ENCODE peak calls at places on chromosome 16, in seven cellular contexts. One of them, this sample, is unnamed.

GRCh38 chr16:68704232-68704867 is 32.7 kb upstream of the CDH1 start:
- DNase-seq in body of pancreas: peak; percentile 97
- DNase-seq in NCI-H2171 treated with DMSO at 0.1 percent for 48 hours: peak; percentile 88
- DNase-seq in M059J: peak; percentile 79
- DNase-seq in GDM1: peak; percentile 6
- DNase-seq in germinal center: peak; percentile 34
- DNase-seq in tibial nerve: peak; percentile 60
- DNase-seq in this sample: peak; percentile 74

GRCh38 chr16:14407786-14408399 is 222.2 kb downstream of the PARN start:
- DNase-seq in body of pancreas: no peak
- DNase-seq in NCI-H2171 treated with DMSO at 0.1 percent for 48 hours: no peak
- DNase-seq in M059J: no peak
- DNase-seq in GDM1: no peak
- DNase-seq in germinal center: no peak
- DNase-seq in tibial nerve: no peak
- DNase-seq in this sample: no peak

GRCh38 chr16:370443-370842 is at the start of gene MRPL28:
- DNase-seq in body of pancreas: peak; percentile 95
- DNase-seq in NCI-H2171 treated with DMSO at 0.1 percent for 48 hours: peak; percentile 95
- DNase-seq in M059J: peak; percentile 89
- DNase-seq in GDM1: peak; percentile 92
- DNase-seq in germinal center: peak; percentile 96
- DNase-seq in tibial nerve: peak; percentile 93
- DNase-seq in this sample: peak; percentile 85

GRCh38 chr16:84295203-84295850 is 649 bp downstream of the WFDC1 start:
- DNase-seq in body of pancreas: no peak
- DNase-seq in NCI-H2171 treated with DMSO at 0.1 percent for 48 hours: no peak
- DNase-seq in M059J: no peak
- DNase-seq in GDM1: no peak
- DNase-seq in germinal center: no peak
- DNase-seq in tibial nerve: no peak
- DNase-seq in this sample: no peak

GRCh38 chr16:31568577-31569359 is 41.1 kb downstream of the AHSP start:
- DNase-seq in body of pancreas: peak; percentile 46
- DNase-seq in NCI-H2171 treated with DMSO at 0.1 percent for 48 hours: no peak
- DNase-seq in M059J: no peak
- DNase-seq in GDM1: no peak
- DNase-seq in germinal center: no peak
- DNase-seq in tibial nerve: no peak
- DNase-seq in this sample: no peak

GRCh38 chr16:15043344-15043743 is 12.5 kb downstream of the NTAN1 start:
- DNase-seq in body of pancreas: no peak
- DNase-seq in NCI-H2171 treated with DMSO at 0.1 percent for 48 hours: no peak
- DNase-seq in M059J: peak; percentile 41
- DNase-seq in GDM1: no peak
- DNase-seq in germinal center: no peak
- DNase-seq in tibial nerve: no peak
- DNase-seq in this sample: no peak

GRCh38 chr16:88287219-88287618 is 95.5 kb upstream of the ZNF469 start:
- DNase-seq in body of pancreas: no peak
- DNase-seq in NCI-H2171 treated with DMSO at 0.1 percent for 48 hours: peak; percentile 48
- DNase-seq in M059J: peak; percentile 20
- DNase-seq in GDM1: no peak
- DNase-seq in germinal center: no peak
- DNase-seq in tibial nerve: no peak
- DNase-seq in this sample: no peak

GRCh38 chr16:3087243-3087791 is 11.8 kb downstream of the ZSCAN10 start:
- DNase-seq in body of pancreas: no peak
- DNase-seq in NCI-H2171 treated with DMSO at 0.1 percent for 48 hours: no peak
- DNase-seq in M059J: no peak
- DNase-seq in GDM1: peak; percentile 68
- DNase-seq in germinal center: no peak
- DNase-seq in tibial nerve: no peak
- DNase-seq in this sample: no peak

GRCh38 chr16:50640391-50640790 is 40.7 kb downstream of the SNX20 start:
- DNase-seq in body of pancreas: no peak
- DNase-seq in NCI-H2171 treated with DMSO at 0.1 percent for 48 hours: no peak
- DNase-seq in M059J: no peak
- DNase-seq in GDM1: no peak
- DNase-seq in germinal center: no peak
- DNase-seq in tibial nerve: no peak
- DNase-seq in this sample: peak; percentile 58

GRCh38 chr16:75244844-75245758 is 6.3 kb downstream of the BCAR1 start:
- DNase-seq in body of pancreas: peak; percentile 93
- DNase-seq in NCI-H2171 treated with DMSO at 0.1 percent for 48 hours: no peak
- DNase-seq in M059J: peak; percentile 99
- DNase-seq in GDM1: no peak
- DNase-seq in germinal center: no peak
- DNase-seq in tibial nerve: no peak
- DNase-seq in this sample: peak; percentile 97

GRCh38 chr16:30065943-30066881 is 652 bp downstream of the ALDOA start:
- DNase-seq in body of pancreas: no peak
- DNase-seq in NCI-H2171 treated with DMSO at 0.1 percent for 48 hours: no peak
- DNase-seq in M059J: peak; percentile 61
- DNase-seq in GDM1: no peak
- DNase-seq in germinal center: no peak
- DNase-seq in tibial nerve: no peak
- DNase-seq in this sample: no peak

GRCh38 chr16:12758670-12759558 is 44.8 kb downstream of the CPPED1 start:
- DNase-seq in body of pancreas: no peak
- DNase-seq in NCI-H2171 treated with DMSO at 0.1 percent for 48 hours: no peak
- DNase-seq in M059J: no peak
- DNase-seq in GDM1: no peak
- DNase-seq in germinal center: no peak
- DNase-seq in tibial nerve: no peak
- DNase-seq in this sample: no peak

GRCh38 chr16:2019500-2019899 is at the start of gene NPW:
- DNase-seq in body of pancreas: no peak
- DNase-seq in NCI-H2171 treated with DMSO at 0.1 percent for 48 hours: peak; percentile 69
- DNase-seq in M059J: no peak
- DNase-seq in GDM1: no peak
- DNase-seq in germinal center: no peak
- DNase-seq in tibial nerve: no peak
- DNase-seq in this sample: no peak

GRCh38 chr16:27759301-27759871 is 209.4 kb downstream of the KATNIP start:
- DNase-seq in body of pancreas: no peak
- DNase-seq in NCI-H2171 treated with DMSO at 0.1 percent for 48 hours: no peak
- DNase-seq in M059J: peak; percentile 84
- DNase-seq in GDM1: no peak
- DNase-seq in germinal center: no peak
- DNase-seq in tibial nerve: no peak
- DNase-seq in this sample: peak; percentile 41

GRCh38 chr16:78005881-78006280 is 16.5 kb upstream of the CLEC3A start:
- DNase-seq in body of pancreas: no peak
- DNase-seq in NCI-H2171 treated with DMSO at 0.1 percent for 48 hours: no peak
- DNase-seq in M059J: peak; percentile 16
- DNase-seq in GDM1: no peak
- DNase-seq in germinal center: no peak
- DNase-seq in tibial nerve: no peak
- DNase-seq in this sample: no peak

GRCh38 chr16:10098991-10099390 is 83.2 kb downstream of the GRIN2A start:
- DNase-seq in body of pancreas: no peak
- DNase-seq in NCI-H2171 treated with DMSO at 0.1 percent for 48 hours: no peak
- DNase-seq in M059J: peak; percentile 83
- DNase-seq in GDM1: no peak
- DNase-seq in germinal center: no peak
- DNase-seq in tibial nerve: no peak
- DNase-seq in this sample: no peak

GRCh38 chr16:59567496-59567895 is 833.4 kb upstream of the GOT2 start:
- DNase-seq in body of pancreas: no peak
- DNase-seq in NCI-H2171 treated with DMSO at 0.1 percent for 48 hours: no peak
- DNase-seq in M059J: no peak
- DNase-seq in GDM1: no peak
- DNase-seq in germinal center: no peak
- DNase-seq in tibial nerve: no peak
- DNase-seq in this sample: no peak

GRCh38 chr16:75475420-75475847 is 10.9 kb upstream of the TMEM170A start:
- DNase-seq in body of pancreas: no peak
- DNase-seq in NCI-H2171 treated with DMSO at 0.1 percent for 48 hours: no peak
- DNase-seq in M059J: no peak
- DNase-seq in GDM1: no peak
- DNase-seq in germinal center: no peak
- DNase-seq in tibial nerve: no peak
- DNase-seq in this sample: peak; percentile 36

GRCh38 chr16:67260426-67261063 is 11.8 kb downstream of the SLC9A5 start:
- DNase-seq in body of pancreas: peak; percentile 61
- DNase-seq in NCI-H2171 treated with DMSO at 0.1 percent for 48 hours: peak; percentile 74
- DNase-seq in M059J: peak; percentile 72
- DNase-seq in GDM1: peak; percentile 1
- DNase-seq in germinal center: no peak
- DNase-seq in tibial nerve: no peak
- DNase-seq in this sample: peak; percentile 69

GRCh38 chr16:65959978-65960377 is 406.5 kb upstream of the CDH5 start:
- DNase-seq in body of pancreas: no peak
- DNase-seq in NCI-H2171 treated with DMSO at 0.1 percent for 48 hours: no peak
- DNase-seq in M059J: no peak
- DNase-seq in GDM1: no peak
- DNase-seq in germinal center: no peak
- DNase-seq in tibial nerve: no peak
- DNase-seq in this sample: no peak

GRCh38 chr16:48531011-48531962 is 78.7 kb downstream of the N4BP1 start:
- DNase-seq in body of pancreas: no peak
- DNase-seq in NCI-H2171 treated with DMSO at 0.1 percent for 48 hours: peak; percentile 93
- DNase-seq in M059J: no peak
- DNase-seq in GDM1: no peak
- DNase-seq in germinal center: no peak
- DNase-seq in tibial nerve: peak; percentile 54
- DNase-seq in this sample: no peak

GRCh38 chr16:50144211-50144610 is 8.9 kb upstream of the TENT4B start:
- DNase-seq in body of pancreas: no peak
- DNase-seq in NCI-H2171 treated with DMSO at 0.1 percent for 48 hours: peak; percentile 75
- DNase-seq in M059J: no peak
- DNase-seq in GDM1: no peak
- DNase-seq in germinal center: no peak
- DNase-seq in tibial nerve: no peak
- DNase-seq in this sample: no peak

GRCh38 chr16:86925067-86925791 is 346.9 kb downstream of the FOXL1 start:
- DNase-seq in body of pancreas: no peak
- DNase-seq in NCI-H2171 treated with DMSO at 0.1 percent for 48 hours: no peak
- DNase-seq in M059J: peak; percentile 94
- DNase-seq in GDM1: no peak
- DNase-seq in germinal center: no peak
- DNase-seq in tibial nerve: no peak
- DNase-seq in this sample: peak; percentile 40

GRCh38 chr16:27174798-27175197 is 28.5 kb upstream of the KDM8 start:
- DNase-seq in body of pancreas: no peak
- DNase-seq in NCI-H2171 treated with DMSO at 0.1 percent for 48 hours: no peak
- DNase-seq in M059J: peak; percentile 69
- DNase-seq in GDM1: no peak
- DNase-seq in germinal center: no peak
- DNase-seq in tibial nerve: no peak
- DNase-seq in this sample: peak; percentile 22

GRCh38 chr16:48126801-48127644 is 28.8 kb downstream of the ABCC12 start:
- DNase-seq in body of pancreas: peak; percentile 70
- DNase-seq in NCI-H2171 treated with DMSO at 0.1 percent for 48 hours: peak; percentile 34
- DNase-seq in M059J: peak; percentile 100
- DNase-seq in GDM1: no peak
- DNase-seq in germinal center: no peak
- DNase-seq in tibial nerve: no peak
- DNase-seq in this sample: peak; percentile 98

GRCh38 chr16:2899564-2900072 is 12.1 kb upstream of the FLYWCH1 start:
- DNase-seq in body of pancreas: no peak
- DNase-seq in NCI-H2171 treated with DMSO at 0.1 percent for 48 hours: no peak
- DNase-seq in M059J: no peak
- DNase-seq in GDM1: no peak
- DNase-seq in germinal center: no peak
- DNase-seq in tibial nerve: no peak
- DNase-seq in this sample: no peak

GRCh38 chr16:11575223-11575589 is 11.5 kb downstream of the LITAF start:
- DNase-seq in body of pancreas: no peak
- DNase-seq in NCI-H2171 treated with DMSO at 0.1 percent for 48 hours: no peak
- DNase-seq in M059J: no peak
- DNase-seq in GDM1: no peak
- DNase-seq in germinal center: no peak
- DNase-seq in tibial nerve: no peak
- DNase-seq in this sample: no peak

GRCh38 chr16:9105189-9105588 is 13.7 kb downstream of the HAPSTR1 start:
- DNase-seq in body of pancreas: no peak
- DNase-seq in NCI-H2171 treated with DMSO at 0.1 percent for 48 hours: no peak
- DNase-seq in M059J: no peak
- DNase-seq in GDM1: no peak
- DNase-seq in germinal center: no peak
- DNase-seq in tibial nerve: no peak
- DNase-seq in this sample: no peak

GRCh38 chr16:84332975-84333684 is 35.2 kb upstream of the ATP2C2 start:
- DNase-seq in body of pancreas: peak; percentile 13
- DNase-seq in NCI-H2171 treated with DMSO at 0.1 percent for 48 hours: no peak
- DNase-seq in M059J: peak; percentile 64
- DNase-seq in GDM1: no peak
- DNase-seq in germinal center: no peak
- DNase-seq in tibial nerve: no peak
- DNase-seq in this sample: peak; percentile 67

GRCh38 chr16:48384982-48385271 is 286 bp downstream of the SIAH1 start:
- DNase-seq in body of pancreas: peak; percentile 55
- DNase-seq in NCI-H2171 treated with DMSO at 0.1 percent for 48 hours: peak; percentile 53
- DNase-seq in M059J: no peak
- DNase-seq in GDM1: no peak
- DNase-seq in germinal center: no peak
- DNase-seq in tibial nerve: no peak
- DNase-seq in this sample: no peak

GRCh38 chr16:89187337-89188063 is 12.8 kb downstream of the SLC22A31 start:
- DNase-seq in body of pancreas: no peak
- DNase-seq in NCI-H2171 treated with DMSO at 0.1 percent for 48 hours: peak; percentile 45
- DNase-seq in M059J: peak; percentile 56
- DNase-seq in GDM1: peak; percentile 38
- DNase-seq in germinal center: peak; percentile 33
- DNase-seq in tibial nerve: no peak
- DNase-seq in this sample: no peak

GRCh38 chr16:695355-696089 is 5.3 kb upstream of the WDR24 start:
- DNase-seq in body of pancreas: peak; percentile 44
- DNase-seq in NCI-H2171 treated with DMSO at 0.1 percent for 48 hours: peak; percentile 97
- DNase-seq in M059J: no peak
- DNase-seq in GDM1: no peak
- DNase-seq in germinal center: peak; percentile 68
- DNase-seq in tibial nerve: no peak
- DNase-seq in this sample: peak; percentile 44

GRCh38 chr16:57367111-57367752 is 5.1 kb upstream of the CX3CL1 start:
- DNase-seq in body of pancreas: peak; percentile 55
- DNase-seq in NCI-H2171 treated with DMSO at 0.1 percent for 48 hours: no peak
- DNase-seq in M059J: peak; percentile 79
- DNase-seq in GDM1: no peak
- DNase-seq in germinal center: no peak
- DNase-seq in tibial nerve: no peak
- DNase-seq in this sample: peak; percentile 64

GRCh38 chr16:64982581-64982980 is 139.3 kb downstream of the CDH11 start:
- DNase-seq in body of pancreas: no peak
- DNase-seq in NCI-H2171 treated with DMSO at 0.1 percent for 48 hours: no peak
- DNase-seq in M059J: no peak
- DNase-seq in GDM1: no peak
- DNase-seq in germinal center: no peak
- DNase-seq in tibial nerve: no peak
- DNase-seq in this sample: no peak

GRCh38 chr16:30473231-30474061 is 904 bp downstream of the ITGAL start:
- DNase-seq in body of pancreas: no peak
- DNase-seq in NCI-H2171 treated with DMSO at 0.1 percent for 48 hours: no peak
- DNase-seq in M059J: no peak
- DNase-seq in GDM1: peak; percentile 21
- DNase-seq in germinal center: peak; percentile 61
- DNase-seq in tibial nerve: no peak
- DNase-seq in this sample: no peak

GRCh38 chr16:11085025-11085485 is 140.7 kb downstream of the CLEC16A start:
- DNase-seq in body of pancreas: no peak
- DNase-seq in NCI-H2171 treated with DMSO at 0.1 percent for 48 hours: peak; percentile 44
- DNase-seq in M059J: no peak
- DNase-seq in GDM1: no peak
- DNase-seq in germinal center: no peak
- DNase-seq in tibial nerve: no peak
- DNase-seq in this sample: no peak

GRCh38 chr16:68954871-68955635 is 111.7 kb downstream of the TANGO6 start:
- DNase-seq in body of pancreas: no peak
- DNase-seq in NCI-H2171 treated with DMSO at 0.1 percent for 48 hours: peak; percentile 95
- DNase-seq in M059J: no peak
- DNase-seq in GDM1: no peak
- DNase-seq in germinal center: no peak
- DNase-seq in tibial nerve: no peak
- DNase-seq in this sample: no peak